ENCODE peak calls at places on chromosomes 2 and 18, in nine cellular contexts. X is tibial artery, H is Peyer's patch, W is bronchial epithelial cell, D is choroid plexus epithelial cell, Y is cardiac fibroblast, T is psoas muscle, C is natural killer cell, N is AG09309. A is an unnamed sample.

GRCh38 chr2:241680827-241681599 is 5.6 kb downstream of the DTYMK start:
- DNase-seq in D (peak; percentile 98), C (no peak), N (peak; percentile 93), W (peak; percentile 37), H (no peak), Y (peak; percentile 97), X (no peak), T (peak; percentile 67), A (no peak)

GRCh38 chr2:145411493-145411892 is 891.6 kb upstream of the ZEB2 start:
- DNase-seq in N (no peak), H (peak; percentile 49), T (no peak), W (no peak), D (no peak), X (no peak), Y (no peak), C (no peak), A (no peak)

GRCh38 chr2:69683170-69683971 is 39.8 kb upstream of the AAK1 start:
- DNase-seq in W (peak; percentile 73), C (no peak), Y (peak; percentile 87), D (peak; percentile 83), H (no peak), N (peak; percentile 25), X (no peak), T (no peak), A (no peak)

GRCh38 chr18:73279499-73279898 is 411.7 kb upstream of the NETO1 start:
- DNase-seq in C (no peak), X (no peak), N (no peak), D (no peak), W (no peak), H (no peak), Y (no peak), T (no peak), A (no peak)

GRCh38 chr2:223918671-223919134 is 26.4 kb downstream of the WDFY1 start:
- DNase-seq in C (no peak), D (no peak), W (no peak), H (no peak), N (no peak), X (no peak), Y (no peak), T (no peak), A (no peak)

GRCh38 chr2:128543646-128544045 is 225.0 kb upstream of the HS6ST1 start:
- DNase-seq in D (no peak), W (no peak), N (no peak), X (no peak), C (no peak), Y (no peak), T (no peak), H (no peak), A (no peak)

GRCh38 chr2:239269959-239270358 is 130.9 kb downstream of the HDAC4 start:
- DNase-seq in H (peak; percentile 34), W (no peak), N (no peak), X (peak; percentile 56), C (no peak), T (no peak), Y (no peak), D (no peak), A (peak; percentile 50)

GRCh38 chr2:115880558-115880957 is 1438.1 kb downstream of the DPP10 start:
- DNase-seq in W (no peak), N (no peak), T (no peak), C (no peak), Y (no peak), D (no peak), X (no peak), H (no peak), A (no peak)

GRCh38 chr18:9475643-9476580 is 599 bp downstream of the RALBP1 start:
- DNase-seq in H (peak; percentile 49), X (no peak), C (no peak), T (no peak), Y (peak; percentile 46), N (no peak), W (peak; percentile 49), D (peak; percentile 49), A (no peak)

GRCh38 chr18:9477509-9477908 is 2.2 kb downstream of the RALBP1 start:
- DNase-seq in W (no peak), X (no peak), Y (no peak), T (no peak), N (no peak), D (no peak), H (no peak), C (no peak), A (no peak)

GRCh38 chr18:9478545-9478944 is 3.2 kb downstream of the RALBP1 start:
- DNase-seq in N (no peak), D (no peak), X (no peak), W (no peak), H (no peak), C (no peak), T (no peak), Y (no peak), A (no peak)

GRCh38 chr18:9474103-9474982 is 970 bp upstream of the RALBP1 start:
- DNase-seq in W (no peak), Y (no peak), X (no peak), N (peak; percentile 32), H (no peak), C (no peak), D (no peak), T (no peak), A (no peak)

DNA sequence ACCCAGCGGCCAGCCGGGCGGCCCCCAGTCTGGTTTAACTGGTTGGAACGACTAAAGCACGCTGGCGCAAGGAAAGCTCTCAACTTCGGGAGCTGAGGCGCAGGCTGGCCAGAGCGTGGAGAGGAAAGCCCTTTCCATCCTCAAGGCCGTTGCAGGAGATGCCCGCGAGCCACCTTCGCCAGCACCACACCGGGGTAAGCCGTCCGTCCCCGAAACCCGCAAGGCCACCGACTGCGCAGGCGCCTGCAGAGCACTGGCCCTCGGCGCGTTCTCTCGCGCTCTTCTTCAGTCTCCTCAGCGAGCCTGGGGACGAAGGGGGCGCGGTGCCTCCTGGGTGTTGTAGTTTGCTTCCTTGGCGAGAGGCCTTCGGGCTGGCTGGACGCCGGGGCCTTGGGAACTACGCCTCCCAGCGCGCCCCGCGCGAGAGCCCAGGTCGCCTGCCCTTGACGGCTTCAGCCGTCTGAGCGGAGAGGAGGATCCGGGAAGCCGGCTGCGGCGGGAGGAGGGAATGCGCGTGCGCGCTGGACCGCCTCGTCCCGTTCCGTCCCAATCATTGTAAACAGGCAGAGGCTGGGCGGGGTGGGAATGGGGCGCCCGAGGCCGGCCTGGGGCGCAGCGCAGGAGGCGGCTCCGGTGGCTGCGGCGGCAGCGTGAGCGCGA is at the start of gene RALBP1:
- DNase-seq in H (peak; percentile 100), D (peak; percentile 100), T (peak; percentile 100), X (peak; percentile 100), Y (peak; percentile 100), C (peak; percentile 96), N (peak; percentile 96), W (peak; percentile 97), A (peak; percentile 100)
- TF ChIP-seq CTCF in H (peak; percentile 32), D (no peak), T (no peak), X (no peak), Y (peak; percentile 2), C (no peak), N (peak; percentile 19), W (no peak), A (no peak)

DNA sequence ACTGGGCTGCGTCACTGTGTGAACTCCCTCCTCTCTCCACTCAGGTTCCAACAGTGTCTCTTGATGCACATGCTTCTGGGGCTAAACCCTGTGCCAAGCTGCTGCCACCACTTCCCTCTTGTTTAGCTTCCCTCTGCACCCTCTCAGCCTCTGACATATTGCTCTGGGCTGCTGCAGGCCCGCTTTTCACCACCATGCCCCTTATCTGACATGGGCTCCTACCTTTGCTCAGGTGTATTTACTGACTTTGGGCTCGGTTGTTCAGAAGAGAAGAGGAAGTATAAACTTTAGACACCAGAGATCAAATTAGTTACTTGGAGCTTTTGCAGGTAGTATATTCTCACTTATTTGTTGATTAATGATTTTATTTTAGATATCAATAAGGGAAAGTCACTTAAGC is 77.6 kb downstream of the WDR7 start:
- DNase-seq in W (no peak), N (no peak), H (no peak), C (no peak), Y (no peak), D (no peak), T (no peak), X (no peak), A (no peak)
- TF ChIP-seq CTCF in W (no peak), N (no peak), H (no peak), C (no peak), Y (no peak), D (no peak), T (no peak), X (no peak), A (no peak)

GRCh38 chr2:231929961-231930600 is 3.9 kb upstream of the NPPC start:
- DNase-seq in C (no peak), N (no peak), H (peak; percentile 40), Y (no peak), D (peak; percentile 14), X (peak; percentile 55), W (no peak), T (peak; percentile 71), A (peak; percentile 66)

GRCh38 chr2:231928481-231928880 is 2.3 kb upstream of the NPPC start:
- DNase-seq in T (no peak), X (peak; percentile 51), W (no peak), D (peak; percentile 13), H (peak; percentile 30), Y (no peak), C (no peak), N (no peak), A (peak; percentile 60)

GRCh38 chr2:231930601-231931281 is 4.5 kb upstream of the NPPC start:
- DNase-seq in C (no peak), W (no peak), T (peak; percentile 85), X (peak; percentile 29), N (no peak), H (peak; percentile 19), Y (peak; percentile 61), D (no peak), A (peak; percentile 44)

GRCh38 chr2:231927566-231927890 is 1.3 kb upstream of the NPPC start:
- DNase-seq in C (no peak), N (no peak), W (no peak), Y (no peak), D (no peak), H (peak; percentile 25), T (no peak), X (peak; percentile 44), A (no peak)

DNA sequence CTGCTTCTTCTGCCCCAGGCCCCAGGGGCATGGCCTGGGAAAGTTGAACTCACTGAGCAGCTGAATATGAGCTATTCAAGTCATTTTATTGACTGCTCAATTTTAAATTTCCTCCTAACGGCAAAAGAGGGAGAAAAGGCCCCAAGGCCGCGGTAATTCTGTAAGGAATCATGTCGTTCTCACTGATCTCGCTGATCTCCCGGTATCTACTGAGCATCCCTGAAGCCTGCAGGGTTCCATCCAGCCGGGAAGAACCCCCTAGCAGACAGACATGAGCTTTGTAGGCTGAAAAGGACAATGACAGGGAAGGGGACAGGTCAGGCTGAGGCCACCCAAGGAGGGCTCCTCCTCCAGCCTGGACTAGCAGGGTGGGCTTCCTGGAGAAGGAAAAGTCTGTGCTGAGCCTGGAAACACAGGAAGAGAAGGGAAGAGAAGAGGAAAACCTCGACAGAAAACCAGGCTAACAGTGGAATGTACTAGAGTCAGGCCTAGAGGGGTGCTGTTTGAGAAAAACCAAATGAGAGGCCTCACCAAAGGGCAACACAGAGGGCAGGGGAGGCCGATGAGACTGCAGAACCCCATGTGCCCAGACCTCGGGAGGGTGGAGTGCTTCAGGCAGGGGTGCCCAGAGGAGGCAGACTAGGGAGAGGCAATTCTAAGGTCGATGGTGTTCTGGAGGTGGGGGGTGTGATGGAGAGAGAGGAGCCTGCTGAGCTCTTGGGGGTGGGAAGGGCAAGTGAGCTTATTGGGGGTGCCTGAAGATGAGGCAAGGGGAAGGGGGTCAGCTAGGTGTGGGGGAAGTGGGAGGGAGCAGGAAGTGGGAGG is 2.9 kb upstream of the NPPC start:
- DNase-seq in H (peak; percentile 22), X (peak; percentile 33), W (no peak), N (no peak), Y (no peak), T (no peak), D (no peak), C (no peak), A (peak; percentile 39)
- TF ChIP-seq CTCF in H (no peak), X (no peak), W (no peak), N (no peak), Y (no peak), T (no peak), D (no peak), C (no peak), A (no peak)

GRCh38 chr2:101983928-101984327 is 7.8 kb upstream of the IL1R2 start:
- DNase-seq in X (no peak), Y (peak; percentile 41), C (no peak), T (no peak), H (no peak), D (peak; percentile 61), N (no peak), W (peak; percentile 38), A (no peak)
- TF ChIP-seq CTCF in X (peak; percentile 32), Y (peak; percentile 60), C (no peak), T (no peak), H (peak; percentile 30), D (peak; percentile 80), N (peak; percentile 54), W (peak; percentile 36), A (peak; percentile 57)